ENCODE peak calls at places on chromosomes 16 and 17, in nine cellular contexts. S, L, V, J, Z, C, O, P and X are unnamed samples.
A peak's percentile ranks its signal among the peaks of the same experiment; 100 is the strongest.

GRCh38 chr16:30351586-30352419 is 3.3 kb downstream of the CD2BP2 start:
- DNase-seq in J (peak; percentile 81), C (no peak), P (peak; percentile 94), O (no peak), L (peak; percentile 89), S (peak; percentile 76), Z (peak; percentile 84), V (peak; percentile 60), X (no peak)

GRCh38 chr16:88426018-88426417 is 27.1 kb upstream of the ZFPM1 start:
- DNase-seq in O (no peak), L (no peak), J (no peak), C (no peak), Z (no peak), P (no peak), V (no peak), S (no peak), X (no peak)

GRCh38 chr16:84484579-84485254 is 19.7 kb downstream of the MEAK7 start:
- DNase-seq in L (peak; percentile 51), S (peak; percentile 62), P (no peak), O (peak; percentile 62), C (peak; percentile 65), V (peak; percentile 62), J (peak; percentile 80), Z (peak; percentile 22), X (no peak)

GRCh38 chr17:72614476-72614870 is 478.0 kb downstream of the SLC39A11 start:
- DNase-seq in Z (no peak), O (no peak), L (no peak), V (peak; percentile 36), C (no peak), P (no peak), S (no peak), J (no peak), X (no peak)

GRCh38 chr17:45867171-45867570 is 22.5 kb downstream of the SPPL2C start:
- DNase-seq in V (no peak), C (no peak), J (no peak), O (no peak), Z (no peak), S (no peak), L (no peak), P (no peak), X (no peak)

GRCh38 chr16:58563235-58563634 is 47.9 kb downstream of the SETD6 start:
- DNase-seq in C (no peak), S (no peak), Z (no peak), P (no peak), V (no peak), L (no peak), O (no peak), J (no peak), X (peak; percentile 25)

GRCh38 chr16:9033125-9033830 is 58.2 kb upstream of the HAPSTR1 start:
- DNase-seq in S (no peak), Z (no peak), C (peak; percentile 49), J (no peak), P (no peak), O (peak; percentile 62), L (no peak), V (peak; percentile 83), X (no peak)

GRCh38 chr17:6542577-6542976 is 13.8 kb downstream of the PITPNM3 start:
- DNase-seq in L (no peak), J (no peak), V (no peak), S (no peak), C (no peak), P (no peak), O (no peak), Z (no peak), X (no peak)

GRCh38 chr17:33970271-33970670 is 284.8 kb upstream of the CCL2 start:
- DNase-seq in V (no peak), L (no peak), Z (no peak), P (no peak), J (no peak), O (no peak), C (no peak), S (no peak), X (no peak)

GRCh38 chr17:28712705-28713415 is 1.2 kb upstream of the PROCA1 start:
- DNase-seq in C (no peak), J (no peak), Z (no peak), O (no peak), V (no peak), L (no peak), P (no peak), S (no peak), X (no peak)

GRCh38 chr17:28710948-28711722 is 553 bp downstream of the PROCA1 start:
- DNase-seq in P (peak; percentile 94), V (peak; percentile 92), S (peak; percentile 90), J (peak; percentile 94), O (peak; percentile 97), C (peak; percentile 95), Z (peak; percentile 65), L (peak; percentile 87), X (no peak)

GRCh38 chr17:28711723-28712036 is at the start of gene PROCA1:
- DNase-seq in L (no peak), O (no peak), Z (no peak), V (no peak), J (no peak), C (no peak), S (no peak), P (no peak), X (no peak)

GRCh38 chr17:28714281-28714680 is 2.6 kb upstream of the PROCA1 start:
- DNase-seq in L (no peak), Z (no peak), V (peak; percentile 46), S (no peak), J (peak; percentile 64), C (no peak), O (no peak), P (no peak), X (no peak)

DNA sequence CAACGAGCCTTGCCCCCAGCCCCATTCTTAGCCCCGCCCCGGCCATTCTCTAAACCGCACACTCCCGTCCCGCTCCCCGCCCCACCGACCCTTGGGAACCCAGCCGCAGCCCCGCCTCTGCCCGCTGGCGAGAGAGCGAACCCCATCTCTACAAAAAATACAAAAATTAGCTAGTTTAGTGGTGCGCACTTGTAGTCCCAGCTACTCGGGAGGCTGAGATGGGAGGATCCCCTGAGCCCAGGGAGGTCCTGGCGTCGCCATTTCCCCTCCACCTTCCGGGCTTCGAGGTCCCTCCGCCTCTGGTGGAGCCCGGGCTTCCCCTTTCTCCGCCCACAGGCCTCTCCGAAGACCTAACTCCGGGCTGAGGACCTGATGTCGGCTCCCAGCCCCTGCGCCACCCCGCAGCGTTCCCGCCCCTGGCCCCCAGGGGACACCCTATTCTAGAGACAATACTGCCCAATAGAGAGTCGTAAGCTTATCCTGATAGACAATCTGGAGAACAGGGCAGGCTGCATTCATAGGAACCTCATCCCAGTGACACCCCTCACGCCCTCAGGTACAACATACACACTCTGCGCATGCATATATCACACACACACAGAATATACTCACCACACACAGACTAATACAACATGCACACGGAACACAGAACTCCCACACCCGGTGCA is 483 bp upstream of the PROCA1 start:
- DNase-seq in V (no peak), S (peak; percentile 63), O (peak; percentile 41), C (no peak), Z (no peak), L (peak; percentile 46), J (peak; percentile 67), P (peak; percentile 76), X (no peak)
- H3K4me3 ChIP-seq in V (no peak overlapping the region), S (peak overlapping the region; percentile 79), O (peak overlapping the region; percentile 15), C (no peak overlapping the region), Z (peak overlapping the region; percentile 82), L (peak overlapping the region; percentile 85), J (peak overlapping the region; percentile 66), P (peak overlapping the region; percentile 61), X (peak overlapping the region; percentile 44)

GRCh38 chr17:62995377-62995885 is 29.4 kb downstream of the TANC2 start:
- DNase-seq in O (peak; percentile 40), P (no peak), Z (no peak), C (no peak), S (no peak), V (peak; percentile 58), J (no peak), L (no peak), X (peak; percentile 10)
- TF ChIP-seq CTCF in O (peak; percentile 71), P (peak; percentile 5), Z (no peak), C (peak; percentile 84), S (peak; percentile 60), V (peak; percentile 67), J (no peak), L (peak; percentile 20), X (peak; percentile 71)

GRCh38 chr16:560221-560700 is at the start of gene PRR35:
- DNase-seq in S (no peak), O (peak; percentile 24), C (no peak), P (no peak), Z (no peak), J (no peak), L (no peak), V (no peak), X (no peak)

GRCh38 chr16:560701-561412 is 663 bp downstream of the PRR35 start:
- DNase-seq in Z (no peak), P (no peak), L (no peak), S (no peak), O (no peak), J (no peak), C (no peak), V (no peak), X (no peak)

GRCh38 chr16:561413-561794 is 1.2 kb downstream of the PRR35 start:
- DNase-seq in V (no peak), S (no peak), L (no peak), P (no peak), O (no peak), Z (no peak), J (no peak), C (no peak), X (no peak)

GRCh38 chr16:563072-563644 is 3.0 kb downstream of the PRR35 start:
- DNase-seq in P (no peak), Z (no peak), V (no peak), O (no peak), S (no peak), C (no peak), J (no peak), L (no peak), X (no peak)

DNA sequence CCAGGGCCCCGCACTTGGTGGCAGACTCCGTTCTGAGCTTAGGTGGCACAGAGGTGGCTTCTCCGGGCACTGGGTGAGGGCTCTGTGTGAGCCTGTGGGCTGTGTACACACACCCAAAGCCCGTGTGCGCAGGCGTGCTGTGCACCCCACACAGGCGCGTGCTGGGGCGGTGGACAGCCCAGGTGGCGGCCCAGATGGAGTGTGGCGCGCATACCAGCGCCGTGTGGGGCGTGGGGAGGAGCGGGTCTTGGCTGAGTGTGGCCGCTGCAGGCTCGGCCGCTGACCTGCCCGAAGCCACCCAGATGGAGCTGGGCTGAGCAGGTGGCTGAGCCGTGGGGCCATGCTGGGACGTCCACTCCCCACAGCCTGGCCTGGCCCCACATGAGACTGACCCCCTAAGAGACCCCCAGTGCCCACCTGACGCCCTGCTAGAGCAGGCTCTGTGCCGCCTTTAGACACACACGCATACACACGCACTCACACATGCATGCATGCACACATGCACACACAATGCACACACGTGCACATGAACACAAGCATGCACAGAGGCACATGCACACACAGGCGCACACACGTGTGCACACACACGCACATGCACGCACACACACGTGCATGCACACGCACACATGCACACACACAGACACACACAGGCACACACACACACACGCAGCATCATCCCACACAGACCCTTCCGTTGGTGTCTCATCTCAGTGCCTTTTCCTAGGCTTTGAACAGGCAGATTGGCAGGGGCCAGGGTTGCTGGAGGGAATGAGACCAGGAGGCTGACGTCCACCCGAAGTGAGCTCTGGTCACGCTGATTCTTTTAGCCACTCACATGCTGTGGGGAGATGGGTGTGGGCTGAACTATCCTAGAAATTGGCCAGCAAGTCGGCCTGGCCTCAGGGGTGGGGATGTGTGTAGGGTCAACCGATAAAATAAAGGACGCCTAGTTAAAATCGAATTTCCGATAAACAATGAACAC is 2.1 kb downstream of the PRR35 start:
- DNase-seq in P (no peak), O (no peak), L (no peak), J (no peak), S (no peak), C (no peak), V (no peak), Z (no peak), X (no peak)
- H3K4me3 ChIP-seq in P (no peak overlapping the region), O (no peak overlapping the region), L (no peak overlapping the region), J (no peak overlapping the region), S (no peak overlapping the region), C (no peak overlapping the region), V (no peak overlapping the region), Z (no peak overlapping the region), X (no peak overlapping the region)

GRCh38 chr16:2428787-2429036 is 535 bp upstream of the CCNF start:
- DNase-seq in L (no peak), S (no peak), P (no peak), Z (no peak), V (no peak), O (no peak), J (no peak), C (no peak), X (no peak)
- TF ChIP-seq CTCF in L (no peak), S (no peak), P (peak; percentile 2), Z (no peak), V (no peak), O (no peak), J (no peak), C (no peak), X (no peak)